ENCODE peak calls at places on chromosome 19, in five cellular contexts. V is AG04450, C is Peyer's patch, F is mesenchymal stem cell, J is small intestine. H is an unnamed sample.

GRCh38 chr19:55070755-55071502 is 4.7 kb upstream of the EPS8L1 start:
- DNase-seq in V (peak), C (peak), F (peak), J (peak), H (no peak)

GRCh38 chr19:27889156-27889555 is 1323.8 kb downstream of the UQCRFS1 start:
- DNase-seq in V (no peak), C (no peak), F (no peak), J (no peak), H (no peak)

GRCh38 chr19:58439576-58440554 is at the start of gene ZNF132:
- DNase-seq in V (peak), C (peak), F (peak), J (peak), H (peak)

GRCh38 chr19:13117176-13117771 is 734 bp upstream of the TRMT1 start:
- DNase-seq in V (no peak), C (no peak), F (no peak), J (no peak), H (no peak)

GRCh38 chr19:19137556-19138109 is 645 bp downstream of the TMEM161A start:
- DNase-seq in V (no peak), C (no peak), F (peak), J (no peak), H (no peak)

GRCh38 chr19:1121395-1121794 is 17.6 kb downstream of the GPX4 start:
- DNase-seq in V (no peak), C (no peak), F (no peak), J (no peak), H (no peak)

GRCh38 chr19:51742736-51743288 is 8.9 kb downstream of the FPR1 start:
- DNase-seq in V (no peak), C (no peak), F (no peak), J (no peak), H (no peak)

GRCh38 chr19:29674374-29675119 is 9.3 kb downstream of the PLEKHF1 start:
- DNase-seq in V (no peak), C (peak), F (no peak), J (no peak), H (no peak)

GRCh38 chr19:39814595-39814994 is 19.4 kb downstream of the DYRK1B start:
- DNase-seq in V (no peak), C (no peak), F (no peak), J (no peak), H (no peak)

GRCh38 chr19:30896551-30896950 is 452.7 kb downstream of the TSHZ3 start:
- DNase-seq in V (no peak), C (no peak), F (no peak), J (no peak), H (no peak)

GRCh38 chr19:1019980-1020867 is 699 bp downstream of the TMEM259 start:
- DNase-seq in V (no peak), C (peak), F (no peak), J (peak), H (no peak)

GRCh38 chr19:43806848-43807247 is 4.6 kb upstream of the LYPD5 start:
- DNase-seq in V (no peak), C (no peak), F (no peak), J (no peak), H (no peak)

GRCh38 chr19:54312436-54313362 is at the start of gene LILRA5:
- DNase-seq in V (no peak), C (no peak), F (no peak), J (no peak), H (no peak)

GRCh38 chr19:39430675-39431593 is 4.8 kb downstream of the RPS16 start:
- DNase-seq in V (peak), C (peak), F (peak), J (peak), H (no peak)

GRCh38 chr19:13252569-13253335 is 102.5 kb downstream of the IER2 start:
- DNase-seq in V (no peak), C (no peak), F (no peak), J (no peak), H (no peak)

GRCh38 chr19:19740755-19741154 is 7.8 kb upstream of the ZNF14 start:
- DNase-seq in V (no peak), C (no peak), F (no peak), J (no peak), H (no peak)

GRCh38 chr19:41325947-41326706 is 16.2 kb downstream of the CCDC97 start:
- DNase-seq in V (no peak), C (peak), F (peak), J (no peak), H (no peak)

GRCh38 chr19:38619361-38620174 is 580 bp downstream of the EIF3K start:
- DNase-seq in V (no peak), C (no peak), F (no peak), J (no peak), H (no peak)

GRCh38 chr19:35083678-35084077 is 31.9 kb upstream of the FXYD3 start:
- DNase-seq in V (no peak), C (no peak), F (no peak), J (no peak), H (no peak)

GRCh38 chr19:53892981-53893325 is 11.0 kb downstream of the PRKCG start:
- DNase-seq in V (no peak), C (no peak), F (no peak), J (no peak), H (no peak)

GRCh38 chr19:18795540-18795939 is 4.4 kb upstream of the COMP start:
- DNase-seq in V (no peak), C (no peak), F (no peak), J (no peak), H (no peak)

GRCh38 chr19:39502640-39503417 is 4.1 kb downstream of the DLL3 start:
- DNase-seq in V (no peak), C (peak), F (peak), J (peak), H (no peak)

GRCh38 chr19:3491396-3492119 is 8.3 kb upstream of the SMIM44 start:
- DNase-seq in V (no peak), C (no peak), F (no peak), J (no peak), H (no peak)

GRCh38 chr19:3366761-3367571 is 583 bp downstream of the NFIC start:
- DNase-seq in V (no peak), C (no peak), F (peak), J (no peak), H (no peak)

GRCh38 chr19:53571339-53571738 is 33.4 kb downstream of the ZNF331 start:
- DNase-seq in V (no peak), C (no peak), F (no peak), J (no peak), H (no peak)

GRCh38 chr19:15155296-15155695 is 45.5 kb downstream of the NOTCH3 start:
- DNase-seq in V (no peak), C (no peak), F (no peak), J (no peak), H (no peak)

GRCh38 chr19:19297759-19298158 is 22.6 kb downstream of the SUGP1 start:
- DNase-seq in V (no peak), C (no peak), F (no peak), J (no peak), H (no peak)

DNA sequence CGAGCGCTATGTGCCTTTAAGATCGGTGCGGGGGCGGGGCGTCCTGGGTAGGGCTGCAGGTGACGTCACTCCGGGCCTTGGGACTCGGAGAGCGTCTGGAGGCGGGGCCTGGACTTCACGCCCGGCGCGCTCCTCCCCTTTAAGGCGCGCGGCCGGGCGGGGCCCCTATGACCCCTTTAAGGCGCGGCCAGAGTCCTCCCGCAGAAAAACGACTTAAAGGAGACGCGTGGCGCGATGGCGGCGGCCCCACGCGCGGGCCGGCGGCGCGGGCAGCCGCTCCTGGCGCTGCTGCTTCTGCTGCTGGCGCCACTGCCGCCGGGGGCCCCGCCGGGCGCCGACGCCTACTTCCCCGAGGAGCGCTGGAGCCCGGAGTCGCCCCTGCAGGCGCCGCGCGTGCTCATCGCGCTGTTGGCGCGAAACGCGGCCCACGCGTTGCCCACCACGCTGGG is at the start of gene COLGALT1:
- DNase-seq in V (peak), C (peak), F (peak), J (peak), H (peak)
- H3K27ac ChIP-seq in V (peak), C (peak), F (peak), J (peak), H (peak)

GRCh38 chr19:47240561-47240960 is 9.6 kb upstream of the BBC3 start:
- DNase-seq in V (no peak), C (no peak), F (no peak), J (no peak), H (no peak)

GRCh38 chr19:47243776-47244547 is 12.4 kb upstream of the CCDC9 start:
- DNase-seq in V (peak), C (peak), F (peak), J (peak), H (peak)

GRCh38 chr19:47241919-47242644 is 11.1 kb upstream of the BBC3 start:
- DNase-seq in V (no peak), C (no peak), F (peak), J (no peak), H (no peak)

GRCh38 chr19:47240996-47241918 is 10.3 kb upstream of the BBC3 start:
- DNase-seq in V (no peak), C (peak), F (peak), J (peak), H (no peak)

GRCh38 chr19:47243364-47243775 is 12.4 kb upstream of the BBC3 start:
- DNase-seq in V (no peak), C (no peak), F (no peak), J (no peak), H (no peak)
- H3K27ac ChIP-seq in V (peak), C (peak), F (peak), J (no peak), H (no peak)

DNA sequence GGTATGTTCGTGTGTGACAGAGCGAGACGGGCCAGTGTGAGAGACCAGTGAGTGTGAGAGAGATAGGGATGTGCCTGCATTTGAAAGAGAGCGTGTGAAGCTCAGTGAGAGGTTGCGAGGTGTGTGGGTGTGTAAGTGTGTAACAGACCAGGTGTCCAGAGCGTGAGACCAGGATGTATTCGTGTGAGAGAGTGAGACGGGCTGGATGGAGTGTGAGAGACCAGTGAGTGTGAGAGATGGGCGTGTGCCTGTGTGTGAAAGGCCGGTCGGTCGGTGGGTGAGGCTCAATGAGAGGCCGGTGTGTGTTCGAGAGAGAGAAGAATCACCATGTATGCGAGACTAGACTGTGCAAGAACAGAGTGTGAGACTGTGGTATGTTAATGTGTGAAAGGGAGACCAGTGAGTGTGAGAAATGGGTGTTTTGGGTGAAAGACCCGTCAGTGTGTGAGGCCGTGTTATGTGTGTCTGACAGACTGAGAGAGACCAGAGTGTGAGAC is 675 bp downstream of the ZNF471 start:
- DNase-seq in V (no peak), C (no peak), F (no peak), J (no peak), H (no peak)
- H3K27ac ChIP-seq in V (peak), C (peak), F (no peak), J (no peak), H (peak)

GRCh38 chr19:2199215-2199614 is 35.5 kb downstream of the DOT1L start:
- DNase-seq in V (no peak), C (no peak), F (no peak), J (no peak), H (no peak)
- H3K27ac ChIP-seq in V (no peak), C (no peak), F (no peak), J (no peak), H (no peak)

DNA sequence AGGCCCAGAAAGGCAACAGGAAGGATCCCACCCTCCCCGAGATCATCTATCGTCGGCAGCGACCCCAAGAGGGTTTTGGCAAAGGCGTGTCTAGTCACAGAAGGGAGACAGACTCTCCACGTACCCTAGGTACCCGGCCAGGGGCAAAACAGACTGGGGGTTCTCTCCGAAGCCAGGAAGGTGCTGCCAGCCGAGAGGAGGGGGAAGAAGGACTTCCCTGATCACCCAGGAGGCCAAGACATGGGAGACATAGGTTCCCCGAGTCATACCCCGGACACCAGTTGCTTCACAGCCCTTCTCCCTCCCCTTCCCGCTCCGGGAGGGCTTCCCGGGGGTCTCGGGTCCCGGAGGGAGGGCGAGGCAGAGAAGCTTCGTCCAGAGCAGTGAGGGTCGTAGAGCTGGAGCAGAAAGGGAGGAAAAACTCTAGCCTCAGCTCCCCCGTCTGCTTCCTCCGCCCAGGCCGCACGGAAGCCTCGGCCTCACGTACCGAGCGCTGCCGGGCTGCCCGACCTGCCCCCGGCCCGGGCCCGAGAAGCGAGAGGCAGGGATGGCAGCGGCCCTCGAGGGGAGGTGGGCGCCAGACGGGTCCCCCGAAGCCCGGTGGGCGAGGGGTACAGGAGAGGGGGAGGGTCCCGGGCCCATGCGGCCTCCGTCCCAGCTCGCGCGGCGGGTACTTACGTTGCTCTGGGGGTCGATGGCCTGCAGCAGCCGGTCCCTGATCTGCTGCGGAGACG is 643 bp downstream of the MED26 start:
- DNase-seq in V (no peak), C (peak), F (peak), J (no peak), H (no peak)
- H3K27ac ChIP-seq in V (peak), C (peak), F (peak), J (peak), H (no peak)

GRCh38 chr19:11421607-11422098 is 2.5 kb upstream of the RGL3 start:
- DNase-seq in V (no peak), C (peak), F (no peak), J (no peak), H (no peak)
- H3K27ac ChIP-seq in V (no peak), C (no peak), F (no peak), J (no peak), H (peak)